ENCODE peak calls at places on chromosomes 13 and 19, in ten cellular contexts. X, J, R, N, Z, L, V, O, F and B are unnamed samples.

GRCh38 chr13:50140153-50140552 is 124.9 kb downstream of the KCNRG start:
- DNase-seq in X (no peak), J (no peak), R (no peak), N (no peak), Z (no peak), L (no peak), V (no peak), O (no peak), F (no peak), B (no peak)

GRCh38 chr19:6232567-6232966 is 47.2 kb downstream of the MLLT1 start:
- DNase-seq in X (no peak), J (no peak), R (no peak), N (peak), Z (no peak), L (peak), V (no peak), O (peak), F (no peak), B (peak)

GRCh38 chr13:36030670-36031331 is 100.4 kb downstream of the DCLK1 start:
- DNase-seq in X (no peak), J (no peak), R (no peak), N (no peak), Z (peak), L (no peak), V (no peak), O (no peak), F (no peak), B (peak)

GRCh38 chr13:43905435-43906031 is 25.8 kb downstream of the LACC1 start:
- DNase-seq in X (peak), J (no peak), R (no peak), N (peak), Z (peak), L (peak), V (peak), O (no peak), F (peak), B (peak)

GRCh38 chr13:107586216-107586615 is 629.1 kb downstream of the LIG4 start:
- DNase-seq in X (no peak), J (no peak), R (no peak), N (peak), Z (no peak), L (peak), V (no peak), O (no peak), F (no peak), B (no peak)

GRCh38 chr13:24985102-24985501 is 110.8 kb upstream of the PABPC3 start:
- DNase-seq in X (no peak), J (no peak), R (no peak), N (no peak), Z (no peak), L (no peak), V (no peak), O (no peak), F (no peak), B (no peak)

GRCh38 chr19:1351324-1351947 is 32.3 kb upstream of the NDUFS7 start:
- DNase-seq in X (no peak), J (no peak), R (no peak), N (no peak), Z (peak), L (no peak), V (no peak), O (no peak), F (no peak), B (no peak)

GRCh38 chr13:41621716-41622508 is 164.6 kb downstream of the RGCC start:
- DNase-seq in X (no peak), J (no peak), R (peak), N (no peak), Z (no peak), L (no peak), V (no peak), O (no peak), F (no peak), B (peak)

GRCh38 chr13:41707192-41707858 is 250.0 kb downstream of the RGCC start:
- DNase-seq in X (no peak), J (no peak), R (no peak), N (no peak), Z (no peak), L (no peak), V (no peak), O (no peak), F (no peak), B (peak)

GRCh38 chr13:101150998-101151397 is 265.3 kb downstream of the NALCN start:
- DNase-seq in X (no peak), J (no peak), R (no peak), N (no peak), Z (no peak), L (no peak), V (no peak), O (no peak), F (no peak), B (peak)

GRCh38 chr19:45590300-45591003 is 5.8 kb upstream of the OPA3 start:
- DNase-seq in X (no peak), J (no peak), R (no peak), N (no peak), Z (no peak), L (no peak), V (no peak), O (no peak), F (no peak), B (no peak)

GRCh38 chr19:2047449-2048103 is 3.5 kb downstream of the MKNK2 start:
- DNase-seq in X (peak), J (peak), R (peak), N (no peak), Z (no peak), L (no peak), V (no peak), O (peak), F (no peak), B (no peak)

GRCh38 chr19:50406156-50406820 is 12.4 kb upstream of the SPIB start:
- DNase-seq in X (no peak), J (no peak), R (no peak), N (no peak), Z (no peak), L (no peak), V (no peak), O (no peak), F (no peak), B (no peak)

GRCh38 chr19:55867101-55867500 is 30.8 kb downstream of the NLRP4 start:
- DNase-seq in X (no peak), J (no peak), R (no peak), N (no peak), Z (no peak), L (no peak), V (no peak), O (no peak), F (no peak), B (no peak)

GRCh38 chr13:57637515-57637914 is 6.0 kb downstream of the PCDH17 start:
- DNase-seq in X (no peak), J (no peak), R (no peak), N (no peak), Z (no peak), L (no peak), V (no peak), O (no peak), F (no peak), B (no peak)

GRCh38 chr13:50485979-50486935 is 357.2 kb downstream of the DLEU7 start:
- DNase-seq in X (no peak), J (no peak), R (no peak), N (no peak), Z (peak), L (no peak), V (no peak), O (no peak), F (no peak), B (peak)

GRCh38 chr13:25186187-25186586 is 14.1 kb upstream of the AMER2 start:
- DNase-seq in X (no peak), J (no peak), R (no peak), N (no peak), Z (no peak), L (no peak), V (no peak), O (no peak), F (no peak), B (no peak)

GRCh38 chr19:50479761-50480251 is 3.2 kb upstream of the GARIN5A start:
- DNase-seq in X (no peak), J (no peak), R (no peak), N (no peak), Z (no peak), L (no peak), V (no peak), O (peak), F (no peak), B (no peak)

GRCh38 chr19:18023596-18024212 is 15.7 kb downstream of the ARRDC2 start:
- DNase-seq in X (no peak), J (peak), R (peak), N (no peak), Z (no peak), L (no peak), V (no peak), O (peak), F (peak), B (no peak)

GRCh38 chr13:73060251-73061160 is 1.7 kb downstream of the KLF5 start:
- DNase-seq in X (peak), J (peak), R (no peak), N (peak), Z (no peak), L (peak), V (peak), O (peak), F (peak), B (peak)

GRCh38 chr19:38838208-38838985 is 6.8 kb upstream of the ECH1 start:
- DNase-seq in X (peak), J (peak), R (no peak), N (no peak), Z (peak), L (no peak), V (no peak), O (peak), F (no peak), B (no peak)

GRCh38 chr19:11485245-11485837 is 4.5 kb upstream of the ELAVL3 start:
- DNase-seq in X (no peak), J (no peak), R (peak), N (no peak), Z (no peak), L (no peak), V (no peak), O (no peak), F (no peak), B (no peak)

GRCh38 chr13:96214804-96215445 is 125.0 kb downstream of the HS6ST3 start:
- DNase-seq in X (no peak), J (no peak), R (no peak), N (no peak), Z (peak), L (no peak), V (no peak), O (no peak), F (no peak), B (no peak)

GRCh38 chr19:14337510-14337909 is 43.7 kb upstream of the ADGRE5 start:
- DNase-seq in X (peak), J (no peak), R (no peak), N (no peak), Z (peak), L (peak), V (peak), O (no peak), F (peak), B (no peak)

GRCh38 chr13:26989261-26990007 is 182.2 kb downstream of the USP12 start:
- DNase-seq in X (no peak), J (no peak), R (no peak), N (no peak), Z (no peak), L (no peak), V (no peak), O (no peak), F (no peak), B (no peak)

GRCh38 chr19:34995551-34995950 is 4.6 kb upstream of the GRAMD1A start:
- DNase-seq in X (no peak), J (no peak), R (no peak), N (no peak), Z (no peak), L (no peak), V (no peak), O (no peak), F (no peak), B (no peak)

GRCh38 chr13:47457631-47458030 is 543.4 kb downstream of the SUCLA2 start:
- DNase-seq in X (no peak), J (no peak), R (no peak), N (peak), Z (no peak), L (no peak), V (no peak), O (no peak), F (no peak), B (peak)

GRCh38 chr13:41465215-41465907 is 8.0 kb downstream of the RGCC start:
- DNase-seq in X (peak), J (peak), R (no peak), N (peak), Z (no peak), L (peak), V (peak), O (peak), F (peak), B (peak)

GRCh38 chr19:44587863-44588752 is 25.3 kb upstream of the IGSF23 start:
- DNase-seq in X (peak), J (no peak), R (no peak), N (peak), Z (no peak), L (peak), V (no peak), O (no peak), F (peak), B (peak)

GRCh38 chr13:59319276-59319675 is 844.5 kb downstream of the DIAPH3 start:
- DNase-seq in X (no peak), J (no peak), R (no peak), N (no peak), Z (no peak), L (no peak), V (no peak), O (no peak), F (no peak), B (no peak)

GRCh38 chr19:3210347-3211017 is 14.0 kb upstream of the CELF5 start:
- DNase-seq in X (peak), J (no peak), R (no peak), N (no peak), Z (peak), L (peak), V (peak), O (peak), F (peak), B (peak)

GRCh38 chr19:39126593-39127187 is 1.1 kb downstream of the PAK4 start:
- DNase-seq in X (no peak), J (no peak), R (peak), N (no peak), Z (no peak), L (peak), V (no peak), O (no peak), F (no peak), B (peak)

GRCh38 chr19:45798995-45799517 is 6.4 kb upstream of the DMWD start:
- DNase-seq in X (peak), J (peak), R (no peak), N (peak), Z (peak), L (peak), V (peak), O (peak), F (peak), B (peak)

GRCh38 chr13:20073775-20074174 is 87.1 kb downstream of the GJA3 start:
- DNase-seq in X (no peak), J (no peak), R (no peak), N (no peak), Z (no peak), L (no peak), V (no peak), O (no peak), F (no peak), B (no peak)

GRCh38 chr13:93810264-93810663 is 583.7 kb downstream of the GPC6 start:
- DNase-seq in X (no peak), J (no peak), R (no peak), N (no peak), Z (no peak), L (no peak), V (no peak), O (no peak), F (no peak), B (no peak)

GRCh38 chr13:47184311-47184710 is 287.5 kb upstream of the HTR2A start:
- DNase-seq in X (no peak), J (no peak), R (no peak), N (no peak), Z (no peak), L (no peak), V (no peak), O (no peak), F (no peak), B (peak)

GRCh38 chr13:98289339-98289935 is 112.4 kb upstream of the RNF113B start:
- DNase-seq in X (no peak), J (no peak), R (no peak), N (no peak), Z (peak), L (no peak), V (no peak), O (no peak), F (no peak), B (no peak)

GRCh38 chr13:29713841-29714240 is 118.4 kb upstream of the SLC7A1 start:
- DNase-seq in X (no peak), J (no peak), R (no peak), N (no peak), Z (no peak), L (peak), V (no peak), O (no peak), F (peak), B (no peak)

GRCh38 chr13:112250788-112251445 is 125.2 kb upstream of the SPACA7 start:
- DNase-seq in X (no peak), J (no peak), R (peak), N (no peak), Z (no peak), L (no peak), V (no peak), O (no peak), F (no peak), B (no peak)

GRCh38 chr13:25375727-25376358 is 4.1 kb downstream of the ATP8A2 start:
- DNase-seq in X (peak), J (no peak), R (no peak), N (peak), Z (peak), L (peak), V (peak), O (no peak), F (peak), B (peak)